ENCODE peak calls at places on chromosome X, in four cellular contexts. One of them, this sample, is unnamed.

GRCh38 chrX:10566726-10567097 is 53.7 kb downstream of the MID1 start:
- DNase-seq in posterior vena cava: no peak
- DNase-seq in bronchial epithelial cell: no peak
- DNase-seq in SW480: no peak
- DNase-seq in this sample: no peak

GRCh38 chrX:110162867-110163266 is 155.0 kb downstream of the AMMECR1 start:
- DNase-seq in posterior vena cava: no peak
- DNase-seq in bronchial epithelial cell: peak
- DNase-seq in SW480: no peak
- DNase-seq in this sample: no peak

GRCh38 chrX:20212486-20213089 is 54.1 kb downstream of the RPS6KA3 start:
- DNase-seq in posterior vena cava: no peak
- DNase-seq in bronchial epithelial cell: no peak
- DNase-seq in SW480: no peak
- DNase-seq in this sample: no peak

GRCh38 chrX:9845574-9845948 is 59.3 kb downstream of the SHROOM2 start:
- DNase-seq in posterior vena cava: no peak
- DNase-seq in bronchial epithelial cell: no peak
- DNase-seq in SW480: no peak
- DNase-seq in this sample: no peak

GRCh38 chrX:38358274-38358673 is 5.9 kb downstream of the OTC start:
- DNase-seq in posterior vena cava: no peak
- DNase-seq in bronchial epithelial cell: no peak
- DNase-seq in SW480: no peak
- DNase-seq in this sample: no peak

GRCh38 chrX:118627084-118627758 is 100.2 kb upstream of the IL13RA1 start:
- DNase-seq in posterior vena cava: no peak
- DNase-seq in bronchial epithelial cell: peak
- DNase-seq in SW480: peak
- DNase-seq in this sample: peak

GRCh38 chrX:320126-320783 is 1.7 kb upstream of the GTPBP6 start:
- DNase-seq in posterior vena cava: peak
- DNase-seq in bronchial epithelial cell: no peak
- DNase-seq in SW480: no peak
- DNase-seq in this sample: no peak

GRCh38 chrX:12988797-12989196 is 13.9 kb downstream of the TMSB4X start:
- DNase-seq in posterior vena cava: no peak
- DNase-seq in bronchial epithelial cell: peak
- DNase-seq in SW480: peak
- DNase-seq in this sample: peak

GRCh38 chrX:129932792-129933321 is 26.9 kb downstream of the UTP14A start:
- DNase-seq in posterior vena cava: peak
- DNase-seq in bronchial epithelial cell: no peak
- DNase-seq in SW480: peak
- DNase-seq in this sample: no peak

GRCh38 chrX:132631579-132632232 is 142.9 kb upstream of the MBNL3 start:
- DNase-seq in posterior vena cava: no peak
- DNase-seq in bronchial epithelial cell: peak
- DNase-seq in SW480: peak
- DNase-seq in this sample: no peak

GRCh38 chrX:93874554-93874953 is 200.5 kb downstream of the FAM133A start:
- DNase-seq in posterior vena cava: no peak
- DNase-seq in bronchial epithelial cell: peak
- DNase-seq in SW480: no peak
- DNase-seq in this sample: no peak

GRCh38 chrX:68918202-68918601 is 89.4 kb downstream of the EFNB1 start:
- DNase-seq in posterior vena cava: no peak
- DNase-seq in bronchial epithelial cell: no peak
- DNase-seq in SW480: no peak
- DNase-seq in this sample: no peak